ENCODE peak calls at places on chromosomes 6 and 20, in seven cellular contexts. One of them, this sample, is unnamed.

GRCh38 chr6:37175332-37176267 is 5.6 kb downstream of the PIM1 start:
- DNase-seq in HCT116: no peak
- DNase-seq in HepG2: no peak
- DNase-seq in H1: no peak
- DNase-seq in K562: no peak
- DNase-seq in GM12878: no peak
- DNase-seq in SK-N-SH: no peak
- DNase-seq in this sample: no peak

GRCh38 chr6:36776167-36776566 is 63.1 kb downstream of the CPNE5 start:
- DNase-seq in HCT116: no peak
- DNase-seq in HepG2: no peak
- DNase-seq in H1: no peak
- DNase-seq in K562: no peak
- DNase-seq in GM12878: no peak
- DNase-seq in SK-N-SH: no peak
- DNase-seq in this sample: no peak

GRCh38 chr20:51571470-51571794 is 28.9 kb upstream of the NFATC2 start:
- DNase-seq in HCT116: no peak
- DNase-seq in HepG2: no peak
- DNase-seq in H1: no peak
- DNase-seq in K562: no peak
- DNase-seq in GM12878: no peak
- DNase-seq in SK-N-SH: no peak
- DNase-seq in this sample: no peak

GRCh38 chr6:56019973-56020372 is 144.6 kb upstream of the BMP5 start:
- DNase-seq in HCT116: no peak
- DNase-seq in HepG2: no peak
- DNase-seq in H1: no peak
- DNase-seq in K562: no peak
- DNase-seq in GM12878: no peak
- DNase-seq in SK-N-SH: no peak
- DNase-seq in this sample: no peak

GRCh38 chr20:34663213-34663943 is 13.5 kb downstream of the PIGU start:
- DNase-seq in HCT116: no peak
- DNase-seq in HepG2: no peak
- DNase-seq in H1: no peak
- DNase-seq in K562: no peak
- DNase-seq in GM12878: no peak
- DNase-seq in SK-N-SH: no peak
- DNase-seq in this sample: no peak

GRCh38 chr6:149236584-149236983 is 80.9 kb upstream of the TAB2 start:
- DNase-seq in HCT116: no peak
- DNase-seq in HepG2: no peak
- DNase-seq in H1: no peak
- DNase-seq in K562: no peak
- DNase-seq in GM12878: no peak
- DNase-seq in SK-N-SH: peak
- DNase-seq in this sample: no peak

GRCh38 chr20:23637282-23638221 is at the start of gene CST3:
- DNase-seq in HCT116: peak
- DNase-seq in HepG2: peak
- DNase-seq in H1: no peak
- DNase-seq in K562: peak
- DNase-seq in GM12878: no peak
- DNase-seq in SK-N-SH: peak
- DNase-seq in this sample: peak

GRCh38 chr6:29941006-29941405 is 1.3 kb upstream of the HLA-A start:
- DNase-seq in HCT116: no peak
- DNase-seq in HepG2: no peak
- DNase-seq in H1: no peak
- DNase-seq in K562: no peak
- DNase-seq in GM12878: no peak
- DNase-seq in SK-N-SH: no peak
- DNase-seq in this sample: no peak

GRCh38 chr20:2626853-2627541 is 25.4 kb upstream of the NOP56 start:
- DNase-seq in HCT116: peak
- DNase-seq in HepG2: peak
- DNase-seq in H1: no peak
- DNase-seq in K562: no peak
- DNase-seq in GM12878: no peak
- DNase-seq in SK-N-SH: no peak
- DNase-seq in this sample: no peak

GRCh38 chr6:52340603-52340880 is 21.4 kb upstream of the PAQR8 start:
- DNase-seq in HCT116: no peak
- DNase-seq in HepG2: no peak
- DNase-seq in H1: no peak
- DNase-seq in K562: no peak
- DNase-seq in GM12878: no peak
- DNase-seq in SK-N-SH: no peak
- DNase-seq in this sample: no peak

GRCh38 chr6:11370191-11371018 is 137.9 kb upstream of the NEDD9 start:
- DNase-seq in HCT116: no peak
- DNase-seq in HepG2: no peak
- DNase-seq in H1: no peak
- DNase-seq in K562: no peak
- DNase-seq in GM12878: no peak
- DNase-seq in SK-N-SH: no peak
- DNase-seq in this sample: no peak

GRCh38 chr6:36463686-36464085 is 20.9 kb downstream of the KCTD20 start:
- DNase-seq in HCT116: no peak
- DNase-seq in HepG2: no peak
- DNase-seq in H1: no peak
- DNase-seq in K562: no peak
- DNase-seq in GM12878: no peak
- DNase-seq in SK-N-SH: no peak
- DNase-seq in this sample: no peak

GRCh38 chr6:153207617-153208016 is 76.5 kb upstream of the RGS17 start:
- DNase-seq in HCT116: no peak
- DNase-seq in HepG2: no peak
- DNase-seq in H1: no peak
- DNase-seq in K562: no peak
- DNase-seq in GM12878: no peak
- DNase-seq in SK-N-SH: no peak
- DNase-seq in this sample: no peak

DNA sequence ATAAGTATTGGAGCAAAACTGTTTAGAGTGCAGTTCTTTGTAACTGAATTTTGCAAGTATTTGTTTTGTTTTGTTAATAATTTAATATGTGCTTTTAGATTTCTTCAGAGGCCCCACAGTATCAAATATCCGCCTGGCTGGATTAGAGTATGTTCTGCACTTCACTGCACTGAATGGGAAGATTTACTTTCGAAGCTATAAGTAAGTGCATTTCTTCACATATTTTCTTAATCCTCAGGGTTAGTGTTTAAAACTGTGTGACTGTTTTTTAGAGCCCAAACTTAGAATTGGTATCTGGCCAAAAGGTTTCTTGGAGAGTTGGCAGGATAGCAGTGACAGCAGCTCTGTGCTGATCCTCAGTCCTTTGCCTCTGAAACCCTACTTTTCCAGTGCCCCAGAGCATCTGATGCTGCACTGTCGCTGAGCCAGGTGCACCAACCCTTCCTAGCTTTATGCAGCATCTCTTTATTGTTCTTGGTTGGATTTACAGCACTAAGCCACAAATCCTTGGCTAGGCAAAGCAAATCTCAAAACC is 33.9 kb downstream of the RPF2 start:
- DNase-seq in HCT116: no peak
- DNase-seq in HepG2: no peak
- DNase-seq in H1: no peak
- DNase-seq in K562: no peak
- DNase-seq in GM12878: no peak
- DNase-seq in SK-N-SH: no peak
- DNase-seq in this sample: no peak
- TF ChIP-seq JUND in HCT116: no peak
- TF ChIP-seq JUND in HepG2: no peak
- TF ChIP-seq JUND in H1: no peak
- TF ChIP-seq JUND in K562: no peak
- TF ChIP-seq JUND in GM12878: no peak
- TF ChIP-seq JUND in SK-N-SH: no peak
- TF ChIP-seq JUND in this sample: no peak

DNA sequence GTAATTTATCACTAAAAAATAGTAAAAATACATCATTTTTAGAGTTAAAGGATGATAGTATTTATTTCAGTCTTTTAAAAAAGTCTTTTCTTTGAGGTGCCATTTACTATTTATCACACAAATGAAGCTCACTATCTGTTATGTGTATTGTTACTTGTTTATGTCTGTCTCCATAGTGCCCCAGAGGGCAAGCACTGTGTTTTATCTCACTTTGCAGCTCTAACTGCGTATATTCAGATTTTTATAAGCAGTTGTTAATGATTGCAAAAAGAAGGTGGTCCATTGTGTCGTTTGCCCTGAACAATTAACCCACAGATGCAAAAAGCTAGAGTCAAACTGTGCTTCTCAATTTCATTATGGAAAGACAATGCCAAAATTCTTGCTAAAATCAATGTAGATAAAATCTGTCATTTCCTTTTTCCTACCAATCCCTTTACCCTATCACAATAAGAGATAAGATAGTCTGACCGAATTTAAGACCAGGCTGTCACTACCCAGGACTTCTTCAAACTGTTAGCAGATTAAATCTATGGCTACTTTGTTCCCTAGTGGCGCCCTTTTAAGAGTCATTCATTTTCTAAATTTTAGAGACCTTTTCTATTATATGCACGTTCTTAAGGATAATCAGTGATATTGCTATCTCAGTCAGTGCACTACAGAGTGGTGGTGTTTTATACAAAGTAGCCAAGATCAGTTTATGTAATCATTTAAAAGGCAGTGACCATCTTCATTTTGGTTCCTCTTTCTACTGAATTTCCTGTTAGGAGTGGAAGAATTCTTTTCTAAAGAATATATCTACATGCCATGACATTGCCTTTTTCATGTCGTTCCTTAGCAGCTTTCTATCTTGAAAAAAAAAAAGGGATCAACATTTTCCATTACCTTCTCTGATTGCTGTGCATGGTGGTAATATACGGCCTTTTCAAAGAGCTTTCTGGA is 133.1 kb upstream of the PRDM1 start:
- DNase-seq in HCT116: no peak
- DNase-seq in HepG2: no peak
- DNase-seq in H1: no peak
- DNase-seq in K562: no peak
- DNase-seq in GM12878: no peak
- DNase-seq in SK-N-SH: no peak
- DNase-seq in this sample: no peak
- TF ChIP-seq JUND in HCT116: no peak
- TF ChIP-seq JUND in HepG2: no peak
- TF ChIP-seq JUND in H1: no peak
- TF ChIP-seq JUND in K562: no peak
- TF ChIP-seq JUND in GM12878: no peak
- TF ChIP-seq JUND in SK-N-SH: no peak
- TF ChIP-seq JUND in this sample: no peak

DNA sequence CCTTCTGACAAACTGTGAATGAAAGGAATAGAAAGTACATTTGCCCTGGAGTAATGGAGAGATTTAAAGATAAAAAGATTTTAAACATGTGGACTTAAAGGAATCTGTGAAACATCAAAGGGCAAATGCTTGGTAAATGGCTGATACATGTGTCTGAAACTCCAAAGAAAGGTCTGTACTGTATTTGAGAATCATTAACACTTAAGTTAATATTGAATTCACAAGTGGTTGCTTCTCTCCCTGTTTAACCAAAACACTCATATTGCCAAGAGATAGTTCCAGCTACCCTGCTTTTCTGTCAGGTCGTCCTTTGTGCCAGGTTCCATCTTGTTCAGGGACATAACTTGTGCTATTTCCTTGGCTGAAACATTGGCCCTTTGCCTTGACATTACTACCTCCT is 171.3 kb upstream of the HS3ST5 start:
- DNase-seq in HCT116: no peak
- DNase-seq in HepG2: peak
- DNase-seq in H1: no peak
- DNase-seq in K562: no peak
- DNase-seq in GM12878: no peak
- DNase-seq in SK-N-SH: no peak
- DNase-seq in this sample: no peak
- TF ChIP-seq JUND in HCT116: no peak
- TF ChIP-seq JUND in HepG2: no peak
- TF ChIP-seq JUND in H1: no peak
- TF ChIP-seq JUND in K562: no peak
- TF ChIP-seq JUND in GM12878: no peak
- TF ChIP-seq JUND in SK-N-SH: no peak
- TF ChIP-seq JUND in this sample: no peak

GRCh38 chr20:6711950-6712634 is 55.4 kb upstream of the BMP2 start:
- DNase-seq in HCT116: no peak
- DNase-seq in HepG2: no peak
- DNase-seq in H1: no peak
- DNase-seq in K562: no peak
- DNase-seq in GM12878: no peak
- DNase-seq in SK-N-SH: no peak
- DNase-seq in this sample: no peak

GRCh38 chr20:6715350-6716063 is 52.0 kb upstream of the BMP2 start:
- DNase-seq in HCT116: no peak
- DNase-seq in HepG2: no peak
- DNase-seq in H1: no peak
- DNase-seq in K562: no peak
- DNase-seq in GM12878: no peak
- DNase-seq in SK-N-SH: no peak
- DNase-seq in this sample: no peak

GRCh38 chr20:6718660-6719059 is 48.8 kb upstream of the BMP2 start:
- DNase-seq in HCT116: no peak
- DNase-seq in HepG2: no peak
- DNase-seq in H1: no peak
- DNase-seq in K562: no peak
- DNase-seq in GM12878: no peak
- DNase-seq in SK-N-SH: no peak
- DNase-seq in this sample: peak

GRCh38 chr20:6709865-6710595 is 57.5 kb upstream of the BMP2 start:
- DNase-seq in HCT116: no peak
- DNase-seq in HepG2: peak
- DNase-seq in H1: no peak
- DNase-seq in K562: no peak
- DNase-seq in GM12878: no peak
- DNase-seq in SK-N-SH: no peak
- DNase-seq in this sample: no peak

GRCh38 chr20:6714202-6714800 is 53.2 kb upstream of the BMP2 start:
- DNase-seq in HCT116: no peak
- DNase-seq in HepG2: no peak
- DNase-seq in H1: no peak
- DNase-seq in K562: no peak
- DNase-seq in GM12878: no peak
- DNase-seq in SK-N-SH: no peak
- DNase-seq in this sample: no peak
- TF ChIP-seq JUND in HCT116: no peak
- TF ChIP-seq JUND in HepG2: no peak
- TF ChIP-seq JUND in H1: no peak
- TF ChIP-seq JUND in K562: no peak
- TF ChIP-seq JUND in GM12878: no peak
- TF ChIP-seq JUND in SK-N-SH: no peak
- TF ChIP-seq JUND in this sample: no peak